ENCODE peak calls at places on chromosomes 13 and 19, in eight cellular contexts. O, Y, T, G, H, D, X and V are unnamed samples.

GRCh38 chr19:35138305-35138799 is 272 bp upstream of the FXYD1 start:
- DNase-seq in O (no peak), Y (no peak), T (no peak), G (no peak), H (no peak), D (no peak), X (no peak), V (peak)

GRCh38 chr13:39317284-39317683 is 279.0 kb downstream of the NHLRC3 start:
- DNase-seq in O (no peak), Y (peak), T (no peak), G (no peak), H (peak), D (no peak), X (no peak), V (peak)

GRCh38 chr13:66344770-66345367 is 885.3 kb downstream of the PCDH9 start:
- DNase-seq in O (no peak), Y (no peak), T (no peak), G (no peak), H (no peak), D (no peak), X (no peak), V (no peak)

GRCh38 chr19:29477831-29478577 is 47.8 kb upstream of the VSTM2B start:
- DNase-seq in O (no peak), Y (no peak), T (no peak), G (no peak), H (no peak), D (no peak), X (no peak), V (no peak)

GRCh38 chr19:5676711-5677110 is 3.6 kb downstream of the MICOS13 start:
- DNase-seq in O (no peak), Y (no peak), T (no peak), G (no peak), H (no peak), D (no peak), X (no peak), V (no peak)

GRCh38 chr19:1699998-1700732 is 47.8 kb upstream of the TCF3 start:
- DNase-seq in O (no peak), Y (no peak), T (no peak), G (no peak), H (no peak), D (no peak), X (no peak), V (no peak)

GRCh38 chr19:41871573-41872383 is 5.3 kb upstream of the CD79A start:
- DNase-seq in O (no peak), Y (no peak), T (no peak), G (no peak), H (no peak), D (no peak), X (peak), V (peak)

GRCh38 chr13:51359352-51359751 is 19.9 kb downstream of the SERPINE3 start:
- DNase-seq in O (no peak), Y (no peak), T (no peak), G (no peak), H (no peak), D (no peak), X (no peak), V (no peak)

GRCh38 chr19:11033251-11033650 is 56.0 kb upstream of the LDLR start:
- DNase-seq in O (no peak), Y (no peak), T (no peak), G (no peak), H (no peak), D (no peak), X (no peak), V (no peak)

GRCh38 chr19:28582344-28582743 is 630.6 kb downstream of the UQCRFS1 start:
- DNase-seq in O (no peak), Y (no peak), T (no peak), G (no peak), H (no peak), D (no peak), X (no peak), V (no peak)

GRCh38 chr13:26948353-26948752 is 187.8 kb upstream of the GPR12 start:
- DNase-seq in O (no peak), Y (no peak), T (no peak), G (no peak), H (no peak), D (no peak), X (no peak), V (no peak)

DNA sequence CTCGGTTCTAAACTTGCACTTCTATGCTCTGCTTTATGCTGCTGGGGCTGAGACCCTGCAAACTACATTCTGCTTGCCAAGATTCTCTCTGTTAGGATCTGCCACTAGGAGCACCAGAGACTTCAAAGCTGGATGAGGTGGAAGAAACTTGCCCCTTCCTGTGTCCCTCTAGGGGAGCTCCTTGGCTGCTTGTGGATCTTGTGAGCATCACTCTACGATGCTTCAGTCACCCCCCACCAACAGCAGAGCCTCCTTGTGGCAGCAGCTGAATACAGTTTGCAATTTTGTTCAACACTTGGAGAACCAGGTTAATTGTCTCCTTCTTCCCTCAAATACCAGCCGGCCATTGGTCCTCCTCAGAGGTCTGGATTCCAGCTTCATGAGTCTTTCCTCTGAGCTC is 310.6 kb downstream of the FGF14 start:
- DNase-seq in O (no peak), Y (peak), T (no peak), G (no peak), H (no peak), D (no peak), X (no peak), V (no peak)
- TF ChIP-seq CTCF in O (no peak), Y (peak), T (no peak), G (no peak), H (no peak), D (no peak), X (no peak), V (no peak)

GRCh38 chr13:99526549-99526948 is 25.3 kb downstream of the TM9SF2 start:
- DNase-seq in O (no peak), Y (no peak), T (no peak), G (no peak), H (no peak), D (no peak), X (no peak), V (no peak)

GRCh38 chr13:99527346-99527745 is 26.1 kb downstream of the TM9SF2 start:
- DNase-seq in O (no peak), Y (no peak), T (no peak), G (no peak), H (no peak), D (no peak), X (no peak), V (no peak)

GRCh38 chr13:99525967-99526366 is 24.7 kb downstream of the TM9SF2 start:
- DNase-seq in O (no peak), Y (no peak), T (no peak), G (no peak), H (no peak), D (no peak), X (peak), V (no peak)

GRCh38 chr13:99523838-99524237 is 22.6 kb downstream of the TM9SF2 start:
- DNase-seq in O (no peak), Y (no peak), T (no peak), G (no peak), H (no peak), D (no peak), X (no peak), V (no peak)

GRCh38 chr13:99528547-99528946 is 27.3 kb downstream of the TM9SF2 start:
- DNase-seq in O (peak), Y (no peak), T (no peak), G (no peak), H (no peak), D (no peak), X (no peak), V (no peak)
- TF ChIP-seq CTCF in O (peak), Y (peak), T (no peak), G (no peak), H (no peak), D (peak), X (no peak), V (no peak)

GRCh38 chr19:31364956-31365355 is 15.7 kb upstream of the TSHZ3 start:
- DNase-seq in O (no peak), Y (no peak), T (no peak), G (no peak), H (no peak), D (no peak), X (no peak), V (no peak)
- TF ChIP-seq CTCF in O (no peak), Y (no peak), T (no peak), G (no peak), H (no peak), D (no peak), X (no peak), V (no peak)

GRCh38 chr13:63287926-63288325 is 1872.3 kb upstream of the PCDH20 start:
- DNase-seq in O (no peak), Y (no peak), T (no peak), G (no peak), H (no peak), D (no peak), X (no peak), V (no peak)

GRCh38 chr13:63291701-63292100 is 1876.1 kb upstream of the PCDH20 start:
- DNase-seq in O (no peak), Y (no peak), T (no peak), G (no peak), H (no peak), D (no peak), X (no peak), V (no peak)

GRCh38 chr13:63285426-63285825 is 1869.8 kb upstream of the PCDH20 start:
- DNase-seq in O (no peak), Y (no peak), T (no peak), G (no peak), H (no peak), D (no peak), X (no peak), V (no peak)

GRCh38 chr13:63288576-63288975 is 1872.9 kb upstream of the PCDH20 start:
- DNase-seq in O (no peak), Y (peak), T (no peak), G (no peak), H (no peak), D (no peak), X (no peak), V (no peak)
- TF ChIP-seq CTCF in O (no peak), Y (no peak), T (no peak), G (no peak), H (no peak), D (no peak), X (no peak), V (no peak)